ENCODE peak calls at places on chromosomes 4 and X, in eight cellular contexts. R, G, A, V, E, Z, J and U are unnamed samples.
A peak's percentile ranks its signal among the peaks of the same experiment; 100 is the strongest.

GRCh38 chr4:40185830-40186664 is 10.8 kb upstream of the RHOH start:
- DNase-seq in R (no peak), G (no peak), A (no peak), V (no peak), E (no peak), Z (no peak), J (no peak), U (no peak)

GRCh38 chr4:185229021-185229818 is 19.8 kb downstream of the SNX25 start:
- DNase-seq in R (no peak), G (no peak), A (no peak), V (no peak), E (no peak), Z (no peak), J (no peak), U (no peak)

GRCh38 chrX:10519278-10519677 is 101.1 kb downstream of the MID1 start:
- DNase-seq in R (no peak), G (no peak), A (no peak), V (no peak), E (no peak), Z (no peak), J (no peak), U (no peak)

GRCh38 chr4:26248647-26249046 is 72.2 kb upstream of the RBPJ start:
- DNase-seq in R (no peak), G (no peak), A (peak; percentile 27), V (no peak), E (no peak), Z (peak; percentile 28), J (peak; percentile 60), U (no peak)

GRCh38 chr4:37758226-37758625 is 68.3 kb upstream of the PGM2 start:
- DNase-seq in R (no peak), G (no peak), A (peak; percentile 13), V (no peak), E (no peak), Z (peak; percentile 8), J (peak; percentile 43), U (no peak)

GRCh38 chr4:40607224-40607623 is 22.4 kb downstream of the RBM47 start:
- DNase-seq in R (no peak), G (no peak), A (peak; percentile 25), V (no peak), E (no peak), Z (no peak), J (no peak), U (no peak)

GRCh38 chr4:113534698-113535097 is 226.8 kb downstream of the CAMK2D start:
- DNase-seq in R (no peak), G (no peak), A (peak; percentile 37), V (no peak), E (no peak), Z (no peak), J (no peak), U (no peak)

GRCh38 chr4:155809835-155810234 is 51.0 kb downstream of the GUCY1B1 start:
- DNase-seq in R (no peak), G (no peak), A (peak; percentile 76), V (no peak), E (peak; percentile 60), Z (peak; percentile 41), J (peak; percentile 63), U (peak; percentile 63)

GRCh38 chrX:131812847-131813825 is 210.0 kb upstream of the STK26 start:
- DNase-seq in R (peak; percentile 65), G (peak; percentile 81), A (peak; percentile 23), V (peak; percentile 72), E (peak; percentile 80), Z (peak; percentile 65), J (no peak), U (peak; percentile 90)

GRCh38 chr4:158033416-158033863 is 139.4 kb downstream of the GASK1B start:
- DNase-seq in R (no peak), G (no peak), A (no peak), V (no peak), E (no peak), Z (no peak), J (no peak), U (no peak)

GRCh38 chrX:15416133-15416993 is 32.1 kb upstream of the VEGFD start:
- DNase-seq in R (no peak), G (no peak), A (no peak), V (no peak), E (no peak), Z (no peak), J (no peak), U (no peak)

GRCh38 chrX:154800508-154801207 is 4.6 kb downstream of the MPP1 start:
- DNase-seq in R (no peak), G (no peak), A (no peak), V (no peak), E (no peak), Z (no peak), J (no peak), U (no peak)